ENCODE peak calls at places on chromosomes 4 and X, in four cellular contexts. U is lower lobe of right lung, P is GM23248, J is right cardiac atrium. C is an unnamed sample.
A peak's percentile ranks its signal among the peaks of the same experiment; 100 is the strongest.

GRCh38 chr4:99402765-99403164 is 32.4 kb downstream of the ADH7 start:
- DNase-seq in P (no peak), J (no peak), U (no peak), C (no peak)

GRCh38 chr4:168167714-168168284 is 75.5 kb downstream of the ANXA10 start:
- DNase-seq in J (no peak), U (no peak), P (no peak), C (no peak)

GRCh38 chrX:120452131-120452530 is 17.0 kb downstream of the LAMP2 start:
- DNase-seq in U (no peak), P (peak; percentile 59), J (no peak), C (no peak)

GRCh38 chr4:52665592-52665991 is 6.5 kb upstream of the USP46 start:
- DNase-seq in U (no peak), P (peak; percentile 13), J (no peak), C (no peak)

GRCh38 chr4:103786014-103786413 is 66.2 kb upstream of the TACR3 start:
- DNase-seq in J (no peak), U (no peak), P (peak; percentile 69), C (no peak)

GRCh38 chrX:138765061-138765460 is 53.5 kb upstream of the FGF13 start:
- DNase-seq in U (no peak), P (peak; percentile 80), J (no peak), C (no peak)

GRCh38 chr4:53646792-53647191 is 55.5 kb upstream of the LNX1 start:
- DNase-seq in J (no peak), P (no peak), U (no peak), C (no peak)

GRCh38 chrX:40105791-40106676 is 8.3 kb upstream of the BCOR start:
- DNase-seq in P (peak; percentile 84), J (peak; percentile 74), U (peak; percentile 82), C (peak; percentile 79)

GRCh38 chr4:55358246-55358645 is 12.2 kb downstream of the SRD5A3 start:
- DNase-seq in P (no peak), U (no peak), J (no peak), C (no peak)

GRCh38 chr4:80425701-80426100 is 90.2 kb downstream of the CFAP299 start:
- DNase-seq in U (no peak), P (no peak), J (no peak), C (no peak)

GRCh38 chr4:125833-126232 is 1.5 kb downstream of the ZNF718 start:
- DNase-seq in P (no peak), U (no peak), J (no peak), C (no peak)

GRCh38 chrX:82757614-82758013 is 750.5 kb upstream of the POU3F4 start:
- DNase-seq in P (no peak), U (no peak), J (no peak), C (no peak)
- H3K4me3 ChIP-seq in P (no peak overlapping the region), U (no peak overlapping the region), J (no peak overlapping the region), C (no peak overlapping the region)

GRCh38 chrX:12994321-12994720 is 19.4 kb downstream of the TMSB4X start:
- DNase-seq in P (no peak), U (no peak), J (no peak), C (no peak)
- H3K4me3 ChIP-seq in P (no peak overlapping the region), U (no peak overlapping the region), J (no peak overlapping the region), C (no peak overlapping the region)

GRCh38 chr4:75723117-75723801 is 1.1 kb upstream of the USO1 start:
- DNase-seq in P (peak; percentile 90), U (no peak), J (no peak), C (no peak)

GRCh38 chr4:75724066-75724866 is at the start of gene USO1:
- DNase-seq in P (peak; percentile 99), U (peak; percentile 99), J (peak; percentile 99), C (peak; percentile 99)

GRCh38 chr4:75724867-75725724 is 719 bp downstream of the USO1 start:
- DNase-seq in U (peak; percentile 87), P (peak; percentile 92), J (peak; percentile 82), C (peak; percentile 77)

GRCh38 chr4:75723802-75724065 is 643 bp upstream of the USO1 start:
- DNase-seq in P (no peak), U (no peak), J (no peak), C (no peak)

GRCh38 chr4:75722417-75722816 is 2.0 kb upstream of the USO1 start:
- DNase-seq in P (no peak), U (no peak), J (no peak), C (no peak)
- H3K4me3 ChIP-seq in P (no peak overlapping the region), U (no peak overlapping the region), J (no peak overlapping the region), C (peak overlapping the region; percentile 92)

DNA sequence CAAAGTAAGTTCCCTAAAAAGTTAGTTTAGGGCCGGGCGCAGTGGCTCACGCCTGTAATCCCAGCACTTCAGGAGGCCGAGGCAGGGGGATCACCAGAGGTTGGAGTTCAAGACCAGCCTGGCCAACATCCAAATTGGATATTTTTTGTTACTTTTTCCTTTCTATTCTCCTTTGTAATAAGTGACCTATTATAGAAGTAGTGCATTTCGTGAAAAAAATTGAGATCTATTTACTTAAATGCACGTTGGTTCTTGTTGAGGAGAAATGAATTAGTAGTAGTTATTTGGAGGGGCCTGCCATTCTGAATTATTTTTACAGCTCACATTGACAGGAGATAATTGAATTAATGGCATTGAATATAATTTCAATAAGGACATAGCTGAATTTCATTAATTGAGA is 22.3 kb upstream of the NDUFC1 start:
- DNase-seq in U (no peak), J (no peak), P (no peak), C (no peak)
- H3K4me3 ChIP-seq in U (no peak overlapping the region), J (no peak overlapping the region), P (no peak overlapping the region), C (no peak overlapping the region)

GRCh38 chrX:74536142-74537010 is 78.0 kb downstream of the RLIM start:
- DNase-seq in P (peak; percentile 82), J (peak; percentile 91), U (peak; percentile 80), C (peak; percentile 85)

GRCh38 chrX:74535633-74536141 is 78.7 kb downstream of the RLIM start:
- DNase-seq in J (peak; percentile 79), P (peak; percentile 87), U (peak; percentile 61), C (peak; percentile 76)

GRCh38 chrX:74537011-74537390 is 77.4 kb downstream of the RLIM start:
- DNase-seq in J (peak; percentile 41), U (no peak), P (peak; percentile 52), C (peak; percentile 16)

GRCh38 chrX:74534569-74535038 is 79.8 kb downstream of the RLIM start:
- DNase-seq in J (no peak), P (peak; percentile 72), U (no peak), C (no peak)

DNA sequence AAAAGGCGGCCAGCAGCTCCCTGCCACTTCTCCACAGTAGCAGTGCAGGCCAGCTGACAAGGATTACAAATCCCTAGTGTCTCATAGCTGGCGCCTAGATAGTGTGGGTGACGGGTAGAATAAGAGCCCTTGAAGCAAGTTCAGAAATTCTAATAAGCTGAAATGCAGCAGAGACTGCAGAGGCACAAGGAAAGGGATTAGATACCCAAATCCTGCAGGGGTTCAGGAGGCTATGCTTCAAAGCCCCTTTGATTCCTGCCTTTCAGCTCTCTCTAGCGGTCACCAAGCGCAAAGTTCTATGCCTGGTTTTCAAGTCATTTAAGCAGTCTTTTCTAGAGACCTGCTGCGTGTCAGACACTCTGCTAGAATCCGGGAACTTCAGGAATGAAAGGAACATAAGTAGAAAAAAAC is 79.2 kb downstream of the RLIM start:
- DNase-seq in P (peak; percentile 65), J (no peak), U (no peak), C (no peak)
- H3K4me3 ChIP-seq in P (peak overlapping the region; percentile 68), J (peak overlapping the region; percentile 53), U (peak overlapping the region; percentile 59), C (peak overlapping the region; percentile 68)

GRCh38 chrX:153951683-153952372 is 7.4 kb upstream of the RENBP start:
- DNase-seq in J (no peak), U (no peak), P (no peak), C (no peak)

GRCh38 chrX:153946910-153947769 is 2.7 kb upstream of the RENBP start:
- DNase-seq in J (peak; percentile 71), P (peak; percentile 87), U (peak; percentile 83), C (peak; percentile 63)

GRCh38 chrX:153945956-153946909 is 1.8 kb upstream of the RENBP start:
- DNase-seq in U (no peak), J (no peak), P (no peak), C (no peak)

GRCh38 chrX:153948002-153948466 is 3.6 kb upstream of the RENBP start:
- DNase-seq in J (peak; percentile 55), P (no peak), U (no peak), C (no peak)

DNA sequence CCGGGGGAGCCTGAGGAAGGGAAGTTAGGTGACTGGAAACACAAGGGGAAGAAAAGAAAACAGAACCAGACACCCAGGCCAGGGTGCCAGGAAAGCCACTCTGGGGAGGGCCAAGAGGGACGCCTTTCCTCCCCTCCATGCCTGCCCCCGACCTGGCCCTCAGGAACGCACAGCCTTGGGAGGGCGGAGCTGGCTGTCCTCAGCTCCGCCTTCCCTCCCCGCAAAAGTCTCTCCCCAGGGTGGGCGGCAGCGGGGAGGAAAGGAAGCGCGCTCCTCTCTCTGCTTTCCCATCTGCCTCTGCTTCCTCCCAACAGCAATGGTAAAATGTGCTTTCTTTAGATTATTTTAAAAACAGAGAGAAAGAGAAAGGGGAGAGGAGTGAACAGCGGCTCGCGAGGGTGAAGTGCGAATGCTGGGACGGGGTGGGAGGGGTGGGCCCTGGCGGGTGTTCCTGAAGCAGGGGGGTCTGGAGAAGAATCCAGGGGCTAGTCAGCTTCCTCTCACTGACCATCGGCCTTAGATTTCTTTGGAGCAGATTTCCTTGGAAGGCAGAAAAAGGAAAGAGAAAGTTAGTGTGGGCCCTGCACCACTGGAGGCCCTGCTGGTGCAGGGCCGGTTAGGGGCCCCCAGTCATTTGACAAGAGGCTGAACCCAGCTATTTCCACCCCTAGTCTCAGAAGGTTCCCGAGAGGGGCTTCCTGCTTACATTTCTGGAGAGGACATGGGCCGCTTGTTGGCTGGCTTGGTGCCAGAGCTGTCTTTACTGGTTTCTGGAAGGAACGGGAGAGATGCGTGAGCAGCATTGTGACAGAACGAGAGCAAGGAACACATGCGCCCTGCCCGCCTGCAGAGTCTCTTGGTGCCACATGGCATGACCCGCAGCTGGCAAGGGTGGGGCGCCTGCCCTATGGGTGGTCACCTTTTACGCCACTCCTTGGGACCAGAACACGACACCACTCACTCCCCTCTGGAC is 4.7 kb upstream of the RENBP start:
- DNase-seq in U (no peak), P (no peak), J (no peak), C (no peak)
- H3K4me3 ChIP-seq in U (no peak overlapping the region), P (no peak overlapping the region), J (no peak overlapping the region), C (no peak overlapping the region)

DNA sequence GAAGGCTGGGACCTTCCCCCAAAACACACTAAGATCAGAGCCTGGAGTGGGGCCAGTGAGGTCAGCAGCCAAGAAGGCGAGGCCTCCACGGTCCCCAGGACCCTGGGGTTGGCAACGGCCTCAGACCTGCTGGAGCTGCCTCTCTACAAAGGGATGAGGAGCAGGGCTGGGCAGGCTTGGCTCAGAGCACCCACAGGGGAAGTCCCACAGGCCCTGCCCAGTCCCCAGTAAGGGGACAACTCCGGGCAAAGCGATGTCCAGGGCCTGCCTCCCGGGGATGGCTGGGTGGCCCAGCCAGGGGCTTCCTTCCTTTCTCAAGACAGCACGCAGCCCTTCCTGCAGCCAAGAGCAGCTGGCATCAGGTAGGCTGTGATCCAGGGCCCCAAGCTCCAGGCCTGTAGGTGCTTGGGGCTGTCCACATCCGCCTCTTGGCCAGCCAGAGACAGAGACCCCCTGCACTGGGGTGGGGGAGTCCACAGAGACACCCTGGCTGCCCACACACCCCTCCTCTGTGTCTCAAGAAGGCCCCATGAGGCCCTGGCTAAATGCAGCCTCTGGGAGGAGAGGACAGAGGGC is 5.7 kb downstream of the MXD4 start:
- DNase-seq in U (peak; percentile 55), J (peak; percentile 72), P (no peak), C (peak; percentile 60)
- H3K4me3 ChIP-seq in U (peak overlapping the region; percentile 20), J (no peak overlapping the region), P (no peak overlapping the region), C (peak overlapping the region; percentile 79)

C was measured in left ventricle myocardium inferior.